ENCODE peak calls at places on chromosomes 7 and 10, in five cellular contexts. Y, O, G, P and H are unnamed samples.

GRCh38 chr7:94258418-94258817 is 136.3 kb upstream of the COL1A2 start:
- DNase-seq in P (no peak), G (no peak), O (no peak), Y (no peak), H (no peak)

GRCh38 chr7:45882465-45882810 is 5.8 kb upstream of the IGFBP1 start:
- DNase-seq in O (no peak), Y (no peak), P (no peak), G (no peak), H (no peak)

GRCh38 chr10:21634599-21635365 is 100.8 kb downstream of the MLLT10 start:
- DNase-seq in O (peak), P (no peak), Y (no peak), G (no peak), H (no peak)

GRCh38 chr10:120581496-120581895 is 124.5 kb downstream of the PLPP4 start:
- DNase-seq in P (no peak), G (no peak), O (no peak), Y (no peak), H (no peak)

GRCh38 chr10:42955493-42955889 is 121.4 kb upstream of the RET start:
- DNase-seq in G (no peak), Y (peak), P (no peak), O (no peak), H (no peak)

GRCh38 chr7:121961491-121961890 is 88.5 kb downstream of the PTPRZ1 start:
- DNase-seq in O (no peak), P (no peak), G (no peak), Y (no peak), H (no peak)

GRCh38 chr7:36312064-36312914 is 77.4 kb upstream of the ANLN start:
- DNase-seq in O (no peak), P (peak), Y (peak), G (no peak), H (no peak)

GRCh38 chr7:64636386-64636785 is 29.5 kb upstream of the ZNF107 start:
- DNase-seq in G (no peak), O (no peak), Y (no peak), P (no peak), H (no peak)

GRCh38 chr7:44060091-44060947 is 5.0 kb downstream of the PGAM2 start:
- DNase-seq in G (no peak), Y (no peak), O (no peak), P (no peak), H (no peak)

GRCh38 chr7:129906700-129907099 is 46.1 kb downstream of the UBE2H start:
- DNase-seq in G (peak), P (no peak), Y (no peak), O (no peak), H (no peak)

GRCh38 chr10:85045046-85045445 is 716.7 kb downstream of the CCSER2 start:
- DNase-seq in G (no peak), P (no peak), Y (no peak), O (no peak), H (no peak)

GRCh38 chr7:29569648-29570047 is 6.0 kb downstream of the PRR15 start:
- DNase-seq in Y (no peak), G (no peak), O (no peak), P (no peak), H (no peak)

GRCh38 chr7:44639701-44640321 is 33.4 kb downstream of the OGDH start:
- DNase-seq in G (peak), O (peak), Y (no peak), P (no peak), H (peak)

GRCh38 chr10:79223346-79224048 is 123.8 kb upstream of the PPIF start:
- DNase-seq in G (no peak), Y (peak), O (peak), P (no peak), H (no peak)

GRCh38 chr10:48461623-48462481 is 143.0 kb downstream of the ARHGAP22 start:
- DNase-seq in P (no peak), Y (peak), G (no peak), O (no peak), H (no peak)

GRCh38 chr7:86643478-86644281 is at the start of gene GRM3:
- DNase-seq in G (peak), P (no peak), O (no peak), Y (no peak), H (no peak)

GRCh38 chr7:29879609-29880008 is 73.3 kb downstream of the WIPF3 start:
- DNase-seq in P (no peak), G (no peak), O (peak), Y (no peak), H (peak)

DNA sequence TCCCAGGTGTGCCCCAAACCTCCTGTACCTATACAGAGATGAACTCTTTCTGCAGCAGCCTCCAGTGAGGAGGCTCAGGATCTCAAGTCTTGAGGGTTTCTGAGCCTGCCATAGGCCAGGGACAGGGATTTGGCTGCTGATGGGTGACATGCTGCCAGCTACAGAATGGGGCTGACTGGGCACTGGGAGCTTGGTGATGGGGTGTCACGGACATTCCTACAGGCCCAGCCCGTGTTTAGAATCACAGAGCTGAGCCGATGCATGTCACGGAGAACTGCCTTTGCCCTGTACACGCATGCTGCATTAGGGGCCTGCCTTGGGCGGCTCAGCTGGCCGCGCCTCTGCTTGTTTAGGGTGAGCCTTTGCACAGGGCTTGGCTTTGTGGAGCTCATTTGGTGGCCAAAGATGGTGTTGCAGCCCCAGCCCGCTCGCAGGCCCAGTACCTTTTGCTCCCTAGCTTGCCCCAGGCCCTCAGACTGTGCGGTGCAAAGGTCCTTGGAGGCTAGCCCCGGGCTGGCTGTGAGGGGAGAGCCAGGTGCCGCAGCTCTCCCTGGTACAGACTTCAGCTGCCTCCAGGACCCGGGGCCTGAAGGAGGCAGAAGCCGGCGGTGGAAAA is 108.4 kb upstream of the BTBD16 start:
- DNase-seq in Y (peak), G (no peak), P (no peak), O (no peak), H (no peak)
- TF ChIP-seq POLR2A in Y (no peak), G (no peak), P (no peak), O (no peak), H (no peak)

DNA sequence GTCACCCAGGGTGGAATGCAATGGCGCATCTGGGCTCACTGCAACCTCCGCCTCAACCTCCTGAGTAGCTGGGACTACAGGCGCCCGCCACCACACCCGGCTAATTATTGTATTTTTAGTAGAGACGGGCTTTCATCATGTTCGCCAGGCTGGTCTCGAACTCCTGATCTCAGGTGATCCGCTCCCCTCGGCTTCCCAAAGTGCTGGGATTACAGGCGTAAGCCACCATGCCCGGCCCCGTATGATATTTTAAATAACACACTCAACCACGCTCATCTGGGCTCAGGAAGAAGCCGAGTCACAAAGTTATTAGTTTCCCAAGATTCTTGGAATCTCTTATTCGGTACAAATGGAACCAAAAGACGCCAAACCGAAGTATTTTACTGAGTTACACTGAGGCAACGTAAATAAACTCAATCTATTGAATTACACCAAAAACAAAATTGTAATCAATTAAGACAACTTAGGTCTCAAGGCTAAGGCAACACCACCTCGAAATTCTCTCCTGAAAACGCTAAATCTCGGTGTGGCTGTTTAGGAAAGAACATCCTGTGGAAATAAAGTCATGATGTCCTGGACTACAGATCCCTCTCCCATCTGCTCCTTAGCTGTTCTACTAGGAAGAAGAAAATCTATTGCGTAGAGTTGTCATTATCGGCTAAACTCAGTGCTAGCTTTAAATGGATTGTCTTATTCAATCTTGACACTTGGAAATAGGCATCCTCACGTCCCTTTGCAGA is 910 bp downstream of the ARHGAP19 start:
- DNase-seq in Y (no peak), P (no peak), O (no peak), G (no peak), H (no peak)
- TF ChIP-seq POLR2A in Y (no peak), P (no peak), O (no peak), G (no peak), H (no peak)

DNA sequence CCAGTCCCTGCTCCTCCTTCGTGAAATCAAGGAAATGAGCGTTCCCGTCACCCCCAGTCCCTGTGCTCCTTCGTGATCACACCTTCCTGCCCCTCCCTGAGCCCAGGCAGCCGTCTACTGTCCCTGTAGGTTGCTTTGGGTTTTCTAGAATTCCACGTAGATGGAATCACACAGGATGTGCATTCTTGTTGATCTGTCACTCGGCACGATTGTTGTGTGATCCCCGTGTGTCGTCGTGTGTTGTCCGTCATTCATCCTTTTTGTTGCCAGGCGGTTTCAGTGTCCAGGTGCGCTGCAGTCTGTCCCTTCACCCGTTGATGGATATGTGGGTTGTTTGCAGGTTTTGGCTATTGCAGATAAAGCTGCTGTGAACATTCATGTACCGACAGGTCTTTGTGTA is 9.4 kb downstream of the MTG1 start:
- DNase-seq in Y (peak), P (no peak), O (no peak), G (no peak), H (no peak)
- TF ChIP-seq POLR2A in Y (no peak), P (no peak), O (no peak), G (no peak), H (no peak)

GRCh38 chr10:20118119-20118518 is 301.9 kb downstream of the PLXDC2 start:
- DNase-seq in P (no peak), G (no peak), O (no peak), Y (no peak), H (no peak)

GRCh38 chr10:20110435-20111119 is 294.3 kb downstream of the PLXDC2 start:
- DNase-seq in G (no peak), Y (no peak), O (no peak), P (no peak), H (no peak)

GRCh38 chr10:20115929-20116328 is 299.7 kb downstream of the PLXDC2 start:
- DNase-seq in G (no peak), P (no peak), O (no peak), Y (no peak), H (no peak)

GRCh38 chr10:20114179-20114578 is 297.9 kb downstream of the PLXDC2 start:
- DNase-seq in O (no peak), P (no peak), Y (no peak), G (no peak), H (no peak)
- TF ChIP-seq POLR2A in O (no peak), P (no peak), Y (no peak), G (no peak), H (no peak)

DNA sequence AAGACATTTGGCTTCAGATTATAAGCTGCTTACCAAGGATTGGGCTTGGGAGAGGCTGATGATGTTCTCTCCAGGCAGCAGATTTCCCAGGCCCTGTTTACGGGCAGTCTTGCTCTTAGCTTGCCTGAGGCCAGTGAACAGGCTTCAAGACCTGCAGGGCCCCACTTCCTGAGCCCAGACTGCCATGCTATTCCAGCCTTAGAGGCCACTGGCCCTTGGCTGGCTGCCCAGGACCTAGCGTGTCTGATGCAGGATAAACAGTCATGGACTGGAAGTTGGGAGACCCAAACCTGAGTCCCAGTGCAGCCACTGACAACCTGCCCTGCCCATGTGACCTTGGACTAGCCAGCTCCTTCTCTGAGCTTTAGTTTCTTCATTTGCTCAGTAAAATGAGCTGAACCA is 2.9 kb downstream of the PRXL2A start:
- DNase-seq in G (no peak), O (no peak), Y (peak), P (no peak), H (no peak)
- TF ChIP-seq POLR2A in G (no peak), O (no peak), Y (no peak), P (no peak), H (no peak)

GRCh38 chr10:81981724-81982123 is 106.7 kb downstream of the NRG3 start:
- DNase-seq in G (no peak), O (no peak), P (no peak), Y (no peak), H (no peak)

DNA sequence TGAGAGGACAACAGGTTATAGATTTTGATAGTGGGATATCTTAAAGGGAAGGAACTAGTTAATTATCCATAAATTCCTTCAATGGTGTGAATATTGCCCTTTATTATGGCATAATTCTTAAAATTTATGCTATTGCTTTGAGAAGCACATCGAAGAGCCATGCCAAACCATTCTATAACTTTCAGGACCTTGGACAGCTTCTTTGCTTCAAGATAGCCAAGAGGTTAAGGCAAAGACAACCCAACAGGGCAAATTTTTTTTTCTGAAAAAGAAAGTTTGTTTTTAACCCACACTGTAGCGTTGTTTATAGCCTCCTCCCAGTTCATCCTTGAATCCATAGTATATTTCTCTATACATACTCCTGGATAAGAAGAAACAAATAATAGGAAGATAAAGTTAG is 103.2 kb downstream of the NRG3 start:
- DNase-seq in Y (no peak), O (no peak), P (no peak), G (no peak), H (no peak)
- TF ChIP-seq POLR2A in Y (no peak), O (no peak), P (no peak), G (no peak), H (no peak)